ENCODE peak calls at places on chromosome 10, in four cellular contexts. Q, G, U and O are unnamed samples.

GRCh38 chr10:60573342-60573741 is 183.7 kb upstream of the ANK3 start:
- DNase-seq in Q (no peak), G (no peak), U (no peak), O (no peak)

GRCh38 chr10:48364659-48365405 is 58.4 kb downstream of the MAPK8 start:
- DNase-seq in Q (no peak), G (peak; percentile 20), U (peak; percentile 81), O (no peak)

GRCh38 chr10:68223535-68224165 is 8.3 kb downstream of the ATOH7 start:
- DNase-seq in Q (no peak), G (peak; percentile 25), U (no peak), O (no peak)

GRCh38 chr10:121510201-121510771 is 88.0 kb downstream of the FGFR2 start:
- DNase-seq in Q (no peak), G (no peak), U (no peak), O (no peak)

GRCh38 chr10:6145414-6145978 is 56.7 kb downstream of the RBM17 start:
- DNase-seq in Q (no peak), G (no peak), U (no peak), O (no peak)

GRCh38 chr10:89346264-89346971 is 18.6 kb downstream of the IFIT3 start:
- DNase-seq in Q (peak; percentile 32), G (peak; percentile 79), U (peak; percentile 86), O (no peak)

GRCh38 chr10:85976267-85976793 is 390.3 kb downstream of the GRID1 start:
- DNase-seq in Q (no peak), G (no peak), U (no peak), O (no peak)

GRCh38 chr10:103147645-103148044 is 45.4 kb downstream of the NT5C2 start:
- DNase-seq in Q (no peak), G (no peak), U (no peak), O (no peak)

GRCh38 chr10:85667638-85668233 is 698.9 kb downstream of the GRID1 start:
- DNase-seq in Q (peak; percentile 18), G (no peak), U (no peak), O (peak; percentile 11)

GRCh38 chr10:317926-318325 is 182.7 kb downstream of the ZMYND11 start:
- DNase-seq in Q (no peak), G (no peak), U (no peak), O (no peak)

GRCh38 chr10:50846753-50847152 is 38.7 kb downstream of the A1CF start:
- DNase-seq in Q (no peak), G (no peak), U (no peak), O (no peak)

GRCh38 chr10:71684356-71685173 is 35.0 kb downstream of the C10orf105 start:
- DNase-seq in Q (no peak), G (peak; percentile 71), U (no peak), O (no peak)

GRCh38 chr10:83037653-83038052 is 1101.7 kb upstream of the GHITM start:
- DNase-seq in Q (no peak), G (no peak), U (no peak), O (no peak)

GRCh38 chr10:129741978-129742741 is 221.9 kb downstream of the EBF3 start:
- DNase-seq in Q (no peak), G (no peak), U (no peak), O (no peak)

GRCh38 chr10:108850138-108850854 is 1073.0 kb downstream of the XPNPEP1 start:
- DNase-seq in Q (no peak), G (no peak), U (no peak), O (no peak)

GRCh38 chr10:110568055-110568735 is 700 bp downstream of the SMC3 start:
- DNase-seq in Q (no peak), G (peak; percentile 36), U (peak; percentile 16), O (no peak)

GRCh38 chr10:72263613-72264241 is 10.0 kb upstream of the DDIT4 start:
- DNase-seq in Q (no peak), G (peak; percentile 92), U (no peak), O (no peak)

GRCh38 chr10:71840177-71840711 is 10.8 kb downstream of the PSAP start:
- DNase-seq in Q (peak; percentile 88), G (peak; percentile 57), U (peak; percentile 91), O (peak; percentile 80)

GRCh38 chr10:58653139-58653538 is 140.5 kb downstream of the BICC1 start:
- DNase-seq in Q (no peak), G (no peak), U (peak; percentile 49), O (no peak)

GRCh38 chr10:6300106-6300783 is 97.5 kb downstream of the PFKFB3 start:
- DNase-seq in Q (no peak), G (peak; percentile 47), U (peak; percentile 12), O (no peak)

GRCh38 chr10:125692932-125693847 is 10.2 kb upstream of the TEX36 start:
- DNase-seq in Q (no peak), G (no peak), U (no peak), O (no peak)

GRCh38 chr10:48526371-48526821 is 78.5 kb downstream of the ARHGAP22 start:
- DNase-seq in Q (no peak), G (no peak), U (peak; percentile 57), O (no peak)

GRCh38 chr10:30583778-30584415 is 45.7 kb downstream of the LYZL2 start:
- DNase-seq in Q (no peak), G (peak; percentile 88), U (peak; percentile 68), O (no peak)

GRCh38 chr10:125081931-125082330 is 78.4 kb downstream of the CTBP2 start:
- DNase-seq in Q (no peak), G (no peak), U (no peak), O (no peak)

GRCh38 chr10:65805993-65806392 is 1119.8 kb upstream of the LRRTM3 start:
- DNase-seq in Q (no peak), G (no peak), U (no peak), O (no peak)

GRCh38 chr10:69685426-69685801 is 55.4 kb downstream of the FAM241B start:
- DNase-seq in Q (no peak), G (no peak), U (no peak), O (no peak)

GRCh38 chr10:91743460-91743859 is 54.8 kb upstream of the TNKS2 start:
- DNase-seq in Q (no peak), G (no peak), U (no peak), O (no peak)

GRCh38 chr10:114304566-114305421 is 65.7 kb downstream of the VWA2 start:
- DNase-seq in Q (peak; percentile 49), G (peak; percentile 50), U (no peak), O (peak; percentile 48)

GRCh38 chr10:70494536-70494935 is 16.0 kb downstream of the PALD1 start:
- DNase-seq in Q (no peak), G (no peak), U (no peak), O (no peak)

GRCh38 chr10:36280396-36280795 is 638.3 kb upstream of the FZD8 start:
- DNase-seq in Q (no peak), G (no peak), U (no peak), O (no peak)

GRCh38 chr10:63919576-63920279 is 398.5 kb downstream of the REEP3 start:
- DNase-seq in Q (no peak), G (no peak), U (no peak), O (no peak)

GRCh38 chr10:63921932-63922713 is 400.9 kb downstream of the REEP3 start:
- DNase-seq in Q (no peak), G (no peak), U (no peak), O (no peak)

GRCh38 chr10:63917363-63917762 is 396.2 kb downstream of the REEP3 start:
- DNase-seq in Q (no peak), G (no peak), U (no peak), O (no peak)

DNA sequence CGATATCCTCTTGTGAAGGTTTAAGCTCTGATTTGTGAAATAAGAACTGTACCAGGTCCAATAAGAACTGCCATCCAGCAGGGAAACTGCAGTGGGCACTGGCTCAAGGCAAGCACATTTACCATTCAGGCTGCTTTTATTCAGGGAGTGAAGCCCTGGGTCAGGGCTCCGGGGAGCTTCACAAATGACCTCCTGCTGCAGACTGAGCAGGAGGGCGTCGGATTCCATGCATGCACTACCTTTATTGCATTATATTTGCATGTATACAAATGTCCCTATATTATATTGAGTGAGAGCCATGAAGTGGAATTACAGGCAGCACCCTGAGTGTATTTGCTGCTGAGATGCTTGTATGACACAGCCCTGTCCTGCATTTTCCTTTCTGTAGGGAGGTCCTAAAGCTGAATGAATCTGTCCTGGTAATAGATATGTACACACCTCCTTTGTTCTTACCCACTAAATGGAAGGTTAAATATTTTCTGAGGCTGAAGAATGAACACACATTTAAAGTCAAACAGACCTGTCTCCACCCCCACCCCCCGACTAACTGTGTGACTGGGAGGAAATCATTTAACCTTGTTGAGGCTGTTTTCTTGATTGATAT is 401.6 kb downstream of the REEP3 start:
- DNase-seq in Q (no peak), G (no peak), U (no peak), O (no peak)
- H3K9me3 ChIP-seq in Q (no peaks in the 10 kb centered on the region), G (no peaks in the 10 kb centered on the region), U (no peaks in the 10 kb centered on the region), O (no peaks in the 10 kb centered on the region)

GRCh38 chr10:98431016-98431415 is 15.7 kb downstream of the HPS1 start:
- DNase-seq in Q (no peak), G (no peak), U (no peak), O (no peak)

GRCh38 chr10:98430427-98430826 is 15.4 kb upstream of the PYROXD2 start:
- DNase-seq in Q (no peak), G (no peak), U (no peak), O (no peak)

GRCh38 chr10:98433881-98434732 is 12.6 kb downstream of the HPS1 start:
- DNase-seq in Q (no peak), G (no peak), U (peak; percentile 62), O (no peak)

GRCh38 chr10:98433371-98433770 is 13.4 kb downstream of the HPS1 start:
- DNase-seq in Q (no peak), G (no peak), U (no peak), O (no peak)

GRCh38 chr10:98432330-98432729 is 14.4 kb downstream of the HPS1 start:
- DNase-seq in Q (no peak), G (no peak), U (no peak), O (no peak)
- H3K4me3 ChIP-seq in Q (no peak overlapping the region), G (no peak overlapping the region), U (no peak overlapping the region), O (no peak overlapping the region)

GRCh38 chr10:26481914-26482550 is 43.9 kb downstream of the APBB1IP start:
- DNase-seq in Q (no peak), G (peak; percentile 54), U (no peak), O (no peak)
- H3K4me1 ChIP-seq in Q (no peaks in the 10 kb centered on the region), G (no peaks in the 10 kb centered on the region), U (peaks cover 3% of the 10 kb centered on the region), O (no peaks in the 10 kb centered on the region)

GRCh38 chr10:15462253-15462885 is 91.3 kb upstream of the FAM171A1 start:
- DNase-seq in Q (no peak), G (no peak), U (no peak), O (no peak)

GRCh38 chr10:15459218-15459617 is 88.1 kb upstream of the FAM171A1 start:
- DNase-seq in Q (no peak), G (no peak), U (no peak), O (no peak)

GRCh38 chr10:15457382-15457781 is 86.3 kb upstream of the FAM171A1 start:
- DNase-seq in Q (no peak), G (no peak), U (no peak), O (no peak)

GRCh38 chr10:15460661-15461060 is 89.6 kb upstream of the FAM171A1 start:
- DNase-seq in Q (no peak), G (no peak), U (no peak), O (no peak)

DNA sequence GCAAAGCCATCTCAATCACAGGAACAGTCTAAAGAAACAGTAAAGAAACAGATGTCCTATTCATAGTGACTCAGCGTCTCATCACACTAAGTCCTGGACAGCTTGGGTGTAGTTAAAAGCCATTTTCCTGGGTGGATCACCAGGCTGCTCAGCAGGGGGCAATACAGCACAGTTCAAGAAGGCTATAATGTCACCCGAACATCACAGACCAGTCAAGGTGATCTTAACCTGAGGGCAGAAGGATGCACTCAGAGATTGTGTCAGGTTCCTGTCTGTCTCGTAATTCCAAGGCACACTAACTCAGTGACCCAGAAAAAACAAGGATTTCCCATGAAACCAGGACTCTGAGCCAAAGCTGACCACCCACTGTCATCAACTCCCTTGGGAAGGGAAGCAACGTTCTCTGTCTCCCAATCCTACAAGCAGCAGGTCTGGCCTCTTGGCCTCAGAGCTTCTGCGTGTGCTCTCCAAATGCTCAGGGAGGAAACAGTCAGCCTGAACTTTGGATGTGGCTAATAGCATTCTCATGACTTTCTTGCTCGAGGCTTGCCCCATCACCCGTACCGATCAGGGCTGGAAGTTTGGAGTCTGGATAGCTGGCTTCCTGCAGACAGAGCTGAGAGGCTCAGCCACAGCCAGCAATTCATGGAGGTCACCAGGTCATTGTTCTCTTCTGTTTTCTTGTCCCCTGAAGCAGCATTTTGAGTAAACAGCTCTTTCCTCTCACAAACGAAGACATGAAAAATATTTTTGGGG is 90.4 kb upstream of the FAM171A1 start:
- DNase-seq in Q (no peak), G (no peak), U (peak; percentile 68), O (no peak)
- H3K9me3 ChIP-seq in Q (no peaks in the 10 kb centered on the region), G (no peaks in the 10 kb centered on the region), U (no peaks in the 10 kb centered on the region), O (no peaks in the 10 kb centered on the region)